ENCODE peak calls at places on chromosomes 12 and 14, in nine cellular contexts. One of them, this sample, is unnamed.

GRCh38 chr14:22886500-22887259 is 3.7 kb downstream of the REM2 start:
- DNase-seq in ELR: peak
- DNase-seq in cardiac fibroblast: peak
- DNase-seq in WERI-Rb-1: no peak
- DNase-seq in HS-5: no peak
- DNase-seq in fibroblast of mammary gland: peak
- DNase-seq in NCI-H510A: peak
- DNase-seq in putamen: no peak
- DNase-seq in fibroblast of the aortic adventitia: peak
- DNase-seq in this sample: peak

GRCh38 chr14:64423987-64424386 is 35.8 kb downstream of the MTHFD1 start:
- DNase-seq in fibroblast of the aortic adventitia: peak
- DNase-seq in HS-5: no peak
- DNase-seq in putamen: peak
- DNase-seq in cardiac fibroblast: peak
- DNase-seq in WERI-Rb-1: no peak
- DNase-seq in fibroblast of mammary gland: peak
- DNase-seq in ELR: peak
- DNase-seq in NCI-H510A: no peak
- DNase-seq in this sample: peak

GRCh38 chr12:110176745-110177144 is 52.6 kb downstream of the IFT81 start:
- DNase-seq in fibroblast of mammary gland: peak
- DNase-seq in WERI-Rb-1: no peak
- DNase-seq in NCI-H510A: no peak
- DNase-seq in fibroblast of the aortic adventitia: peak
- DNase-seq in HS-5: no peak
- DNase-seq in cardiac fibroblast: peak
- DNase-seq in putamen: no peak
- DNase-seq in ELR: no peak
- DNase-seq in this sample: peak

GRCh38 chr12:24778486-24779304 is 170.2 kb downstream of the BCAT1 start:
- DNase-seq in HS-5: peak
- DNase-seq in WERI-Rb-1: no peak
- DNase-seq in NCI-H510A: no peak
- DNase-seq in putamen: peak
- DNase-seq in fibroblast of mammary gland: peak
- DNase-seq in fibroblast of the aortic adventitia: peak
- DNase-seq in ELR: peak
- DNase-seq in cardiac fibroblast: peak
- DNase-seq in this sample: peak

GRCh38 chr12:3647504-3647903 is 105.4 kb downstream of the CRACR2A start:
- DNase-seq in NCI-H510A: no peak
- DNase-seq in fibroblast of mammary gland: no peak
- DNase-seq in fibroblast of the aortic adventitia: no peak
- DNase-seq in ELR: no peak
- DNase-seq in putamen: no peak
- DNase-seq in HS-5: no peak
- DNase-seq in cardiac fibroblast: peak
- DNase-seq in WERI-Rb-1: no peak
- DNase-seq in this sample: no peak

GRCh38 chr12:32454075-32454474 is 54.7 kb downstream of the FGD4 start:
- DNase-seq in HS-5: no peak
- DNase-seq in putamen: no peak
- DNase-seq in fibroblast of mammary gland: peak
- DNase-seq in fibroblast of the aortic adventitia: peak
- DNase-seq in cardiac fibroblast: peak
- DNase-seq in NCI-H510A: no peak
- DNase-seq in WERI-Rb-1: no peak
- DNase-seq in ELR: peak
- DNase-seq in this sample: peak

GRCh38 chr14:61184117-61184516 is 97.0 kb downstream of the TMEM30B start:
- DNase-seq in WERI-Rb-1: no peak
- DNase-seq in HS-5: peak
- DNase-seq in fibroblast of mammary gland: peak
- DNase-seq in cardiac fibroblast: peak
- DNase-seq in NCI-H510A: no peak
- DNase-seq in putamen: no peak
- DNase-seq in ELR: peak
- DNase-seq in fibroblast of the aortic adventitia: peak
- DNase-seq in this sample: peak

GRCh38 chr14:20630340-20631022 is 11.0 kb downstream of the OR6S1 start:
- DNase-seq in putamen: no peak
- DNase-seq in ELR: peak
- DNase-seq in NCI-H510A: no peak
- DNase-seq in fibroblast of mammary gland: peak
- DNase-seq in WERI-Rb-1: no peak
- DNase-seq in HS-5: no peak
- DNase-seq in cardiac fibroblast: peak
- DNase-seq in fibroblast of the aortic adventitia: peak
- DNase-seq in this sample: no peak

GRCh38 chr14:104731249-104731924 is 7.4 kb downstream of the ADSS1 start:
- DNase-seq in HS-5: no peak
- DNase-seq in cardiac fibroblast: no peak
- DNase-seq in fibroblast of the aortic adventitia: no peak
- DNase-seq in ELR: peak
- DNase-seq in WERI-Rb-1: peak
- DNase-seq in putamen: no peak
- DNase-seq in fibroblast of mammary gland: no peak
- DNase-seq in NCI-H510A: no peak
- DNase-seq in this sample: no peak

GRCh38 chr12:121812320-121812871 is 8.6 kb downstream of the SETD1B start:
- DNase-seq in WERI-Rb-1: no peak
- DNase-seq in fibroblast of mammary gland: peak
- DNase-seq in ELR: peak
- DNase-seq in cardiac fibroblast: peak
- DNase-seq in HS-5: no peak
- DNase-seq in fibroblast of the aortic adventitia: peak
- DNase-seq in NCI-H510A: peak
- DNase-seq in putamen: no peak
- DNase-seq in this sample: peak

GRCh38 chr12:75666126-75666979 is 154.9 kb upstream of the KRR1 start:
- DNase-seq in HS-5: no peak
- DNase-seq in fibroblast of the aortic adventitia: peak
- DNase-seq in NCI-H510A: no peak
- DNase-seq in WERI-Rb-1: no peak
- DNase-seq in fibroblast of mammary gland: no peak
- DNase-seq in putamen: no peak
- DNase-seq in ELR: peak
- DNase-seq in cardiac fibroblast: peak
- DNase-seq in this sample: no peak

GRCh38 chr12:41188841-41189394 is 798 bp downstream of the PDZRN4 start:
- DNase-seq in WERI-Rb-1: no peak
- DNase-seq in ELR: no peak
- DNase-seq in fibroblast of the aortic adventitia: no peak
- DNase-seq in cardiac fibroblast: no peak
- DNase-seq in fibroblast of mammary gland: no peak
- DNase-seq in HS-5: no peak
- DNase-seq in putamen: no peak
- DNase-seq in NCI-H510A: no peak
- DNase-seq in this sample: no peak

This sample was measured in fibroblast of gingiva.